ENCODE peak calls at places on chromosomes 7 and 10, in five cellular contexts. I is left cardiac atrium; Z is stimulated activated CD8-positive, alpha-beta memory T cell treated with anti-CD3 and anti-CD28 coated beads, Interleukin-15, amount 100 ng/mL, for 4 hours; K is activated CD4-positive, alpha-beta T cell treated with anti-CD3 and anti-CD28 coated beads, Interleukin-2, amount 10 ng/mL, durations not matched to agents 7 days and 5 days; M is activated effector memory CD4-positive, alpha-beta T cell treated with anti-CD3 and anti-CD28 coated beads, Interleukin-2, amount 50 U/mL, for 16 hours. X is an unnamed sample.

GRCh38 chr10:53223846-53224245 is 451.3 kb upstream of the MBL2 start:
- DNase-seq in I (no peak), Z (no peak), K (no peak), M (no peak), X (no peak)

GRCh38 chr7:100465702-100466311 is 1.7 kb upstream of the SPACDR start:
- DNase-seq in I (peak; percentile 80), Z (no peak), K (no peak), M (no peak), X (no peak)

GRCh38 chr7:100588438-100588837 is 2.3 kb downstream of the FBXO24 start:
- DNase-seq in I (no peak), Z (no peak), K (no peak), M (no peak), X (no peak)

GRCh38 chr10:44167752-44168151 is 217.1 kb downstream of the CXCL12 start:
- DNase-seq in I (no peak), Z (no peak), K (no peak), M (no peak), X (no peak)

GRCh38 chr7:158362912-158363905 is 224.4 kb downstream of the PTPRN2 start:
- DNase-seq in I (no peak), Z (no peak), K (no peak), M (peak; percentile 50), X (no peak)

GRCh38 chr7:18445483-18445882 is 50.1 kb upstream of the HDAC9 start:
- DNase-seq in I (no peak), Z (no peak), K (no peak), M (no peak), X (no peak)

GRCh38 chr7:68613405-68613804 is 984.9 kb upstream of the AUTS2 start:
- DNase-seq in I (no peak), Z (no peak), K (no peak), M (no peak), X (no peak)

GRCh38 chr7:32200593-32200992 is 130.4 kb upstream of the PDE1C start:
- DNase-seq in I (no peak), Z (no peak), K (no peak), M (no peak), X (no peak)

GRCh38 chr7:93972029-93972725 is 32.0 kb downstream of the BET1 start:
- DNase-seq in I (no peak), Z (no peak), K (no peak), M (no peak), X (no peak)

GRCh38 chr7:149832332-149833041 is 5.7 kb upstream of the ZNF862 start:
- DNase-seq in I (no peak), Z (no peak), K (no peak), M (no peak), X (no peak)

GRCh38 chr7:114109299-114109698 is 190.5 kb upstream of the PPP1R3A start:
- DNase-seq in I (no peak), Z (no peak), K (no peak), M (no peak), X (no peak)

GRCh38 chr7:158396982-158397862 is 190.4 kb downstream of the PTPRN2 start:
- DNase-seq in I (no peak), Z (no peak), K (no peak), M (no peak), X (no peak)

GRCh38 chr10:48444861-48445841 is 138.7 kb downstream of the MAPK8 start:
- DNase-seq in I (no peak), Z (no peak), K (no peak), M (peak; percentile 55), X (no peak)

GRCh38 chr10:75763652-75764051 is 332.2 kb downstream of the LRMDA start:
- DNase-seq in I (no peak), Z (no peak), K (no peak), M (no peak), X (no peak)

GRCh38 chr7:93352881-93353280 is 120.7 kb downstream of the VPS50 start:
- DNase-seq in I (no peak), Z (no peak), K (no peak), M (no peak), X (no peak)

GRCh38 chr7:104627516-104627915 is 299.1 kb downstream of the LHFPL3 start:
- DNase-seq in I (no peak), Z (no peak), K (peak; percentile 50), M (no peak), X (no peak)

GRCh38 chr10:85645851-85646250 is 720.7 kb downstream of the GRID1 start:
- DNase-seq in I (no peak), Z (no peak), K (no peak), M (no peak), X (no peak)

GRCh38 chr10:69730251-69731156 is 71.2 kb upstream of the COL13A1 start:
- DNase-seq in I (peak; percentile 55), Z (no peak), K (no peak), M (peak; percentile 50), X (peak; percentile 64)

GRCh38 chr10:113612154-113612553 is 51.7 kb downstream of the NRAP start:
- DNase-seq in I (no peak), Z (no peak), K (no peak), M (no peak), X (no peak)

GRCh38 chr10:119391430-119392313 is 150.8 kb downstream of the RGS10 start:
- DNase-seq in I (no peak), Z (no peak), K (no peak), M (no peak), X (no peak)

GRCh38 chr10:132356621-132357195 is 24.7 kb downstream of the LRRC27 start:
- DNase-seq in I (no peak), Z (no peak), K (no peak), M (no peak), X (no peak)

GRCh38 chr10:1123198-1123597 is 67.0 kb downstream of the WDR37 start:
- DNase-seq in I (no peak), Z (no peak), K (no peak), M (no peak), X (no peak)

GRCh38 chr10:60367431-60367830 is 22.2 kb downstream of the ANK3 start:
- DNase-seq in I (no peak), Z (no peak), K (no peak), M (no peak), X (no peak)

GRCh38 chr10:118259288-118259906 is 82.7 kb downstream of the FAM204A start:
- DNase-seq in I (no peak), Z (no peak), K (peak; percentile 43), M (peak; percentile 69), X (no peak)

GRCh38 chr7:138625084-138625848 is 75.9 kb downstream of the SVOPL start:
- DNase-seq in I (no peak), Z (no peak), K (peak; percentile 43), M (no peak), X (no peak)

X was measured in AG04450.